ENCODE peak calls at places on chromosome 19, in seven cellular contexts. M is transverse colon, S is ovary, X is tibial nerve, V is stomach, Y is K562, G is upper lobe of left lung. A is an unnamed sample. For H3K27me3, the result is how much of the 10 kb centered on the place peaks cover.

GRCh38 chr19:55406869-55407624 is 541 bp downstream of the UBE2S start:
- DNase-seq in M (peak), G (peak), X (no peak), S (no peak), V (peak), Y (peak), A (no peak)

GRCh38 chr19:36605839-36606478 is 846 bp downstream of the ZNF382 start:
- DNase-seq in Y (no peak), G (no peak), V (no peak), X (no peak), M (no peak), S (no peak), A (no peak)

GRCh38 chr19:12885749-12886706 is 973 bp downstream of the KLF1 start:
- DNase-seq in Y (peak), V (no peak), X (no peak), S (no peak), G (no peak), M (no peak), A (no peak)

GRCh38 chr19:13692096-13692495 is 72.2 kb upstream of the MRI1 start:
- DNase-seq in X (no peak), S (no peak), M (no peak), G (no peak), V (no peak), Y (no peak), A (no peak)

GRCh38 chr19:57759096-57759495 is 10.4 kb upstream of the ZNF586 start:
- DNase-seq in X (no peak), V (no peak), Y (no peak), S (no peak), G (no peak), M (no peak), A (no peak)

GRCh38 chr19:52679598-52679997 is 41.4 kb upstream of the ZNF83 start:
- DNase-seq in V (no peak), M (no peak), Y (no peak), G (no peak), S (no peak), X (no peak), A (no peak)

GRCh38 chr19:23440791-23441190 is 45.5 kb upstream of the ZNF91 start:
- DNase-seq in V (no peak), M (no peak), G (no peak), S (no peak), X (no peak), Y (peak), A (no peak)

GRCh38 chr19:58387338-58388174 is 487 bp downstream of the RPS5 start:
- DNase-seq in V (no peak), S (no peak), M (no peak), Y (no peak), G (no peak), X (no peak), A (no peak)

GRCh38 chr19:58516964-58517833 is 2.4 kb downstream of the ZBTB45 start:
- DNase-seq in X (no peak), S (no peak), Y (no peak), G (no peak), M (no peak), V (no peak), A (no peak)

GRCh38 chr19:52286256-52286655 is 10.7 kb upstream of the ZNF480 start:
- DNase-seq in S (no peak), G (no peak), M (no peak), X (no peak), V (no peak), Y (no peak), A (no peak)

GRCh38 chr19:55452381-55453325 is 8.8 kb downstream of the ISOC2 start:
- DNase-seq in G (no peak), M (peak), Y (peak), X (peak), S (peak), V (peak), A (peak)

GRCh38 chr19:3266792-3267469 is 42.5 kb downstream of the CELF5 start:
- DNase-seq in Y (peak), V (no peak), M (no peak), S (no peak), X (no peak), G (no peak), A (no peak)

GRCh38 chr19:45939792-45940514 is 25.4 kb upstream of the NANOS2 start:
- DNase-seq in G (no peak), Y (no peak), X (no peak), M (no peak), S (no peak), V (no peak), A (no peak)

GRCh38 chr19:45935267-45935666 is 20.7 kb upstream of the NANOS2 start:
- DNase-seq in V (no peak), Y (no peak), G (no peak), M (no peak), S (no peak), X (no peak), A (no peak)

GRCh38 chr19:45934551-45935230 is 20.1 kb upstream of the NANOS2 start:
- DNase-seq in G (no peak), V (no peak), M (no peak), S (no peak), X (no peak), Y (peak), A (no peak)

GRCh38 chr19:45940515-45940805 is 25.9 kb upstream of the NANOS2 start:
- DNase-seq in Y (no peak), S (no peak), G (no peak), M (no peak), V (no peak), X (no peak), A (no peak)

DNA sequence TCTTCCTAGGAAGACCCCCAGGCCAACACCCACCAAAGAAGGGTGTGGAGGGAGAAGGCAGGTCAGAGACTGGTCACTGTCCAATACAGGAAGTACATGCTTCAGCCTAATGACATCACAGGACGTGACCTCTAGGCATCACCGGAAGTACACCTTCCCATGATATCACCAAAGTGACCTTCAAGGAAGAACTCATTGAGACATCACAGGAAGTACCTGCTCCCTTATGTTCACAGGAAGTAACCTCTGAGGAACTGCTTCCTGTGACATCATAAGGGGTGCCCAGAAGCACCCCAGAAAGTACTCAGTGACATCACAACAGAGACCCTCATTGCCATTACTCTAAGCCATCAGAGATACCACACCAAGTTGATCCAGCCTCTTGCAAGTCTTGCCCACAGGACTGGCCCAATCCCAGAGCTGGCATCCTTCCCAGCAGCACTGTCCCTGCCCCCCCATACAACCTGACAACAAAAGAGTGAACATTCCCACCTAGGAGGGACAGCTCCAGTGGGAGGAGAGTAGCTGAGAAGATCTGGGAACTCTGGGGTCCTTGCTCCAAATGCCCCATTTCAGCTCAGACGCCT is 24.2 kb upstream of the NANOS2 start:
- DNase-seq in M (no peak), G (no peak), Y (no peak), V (no peak), X (no peak), S (no peak), A (no peak)
- H3K27me3 ChIP-seq in M (half or more), G (under half), Y (under half), V (half or more), X (half or more), S (under half), A (under half)

DNA sequence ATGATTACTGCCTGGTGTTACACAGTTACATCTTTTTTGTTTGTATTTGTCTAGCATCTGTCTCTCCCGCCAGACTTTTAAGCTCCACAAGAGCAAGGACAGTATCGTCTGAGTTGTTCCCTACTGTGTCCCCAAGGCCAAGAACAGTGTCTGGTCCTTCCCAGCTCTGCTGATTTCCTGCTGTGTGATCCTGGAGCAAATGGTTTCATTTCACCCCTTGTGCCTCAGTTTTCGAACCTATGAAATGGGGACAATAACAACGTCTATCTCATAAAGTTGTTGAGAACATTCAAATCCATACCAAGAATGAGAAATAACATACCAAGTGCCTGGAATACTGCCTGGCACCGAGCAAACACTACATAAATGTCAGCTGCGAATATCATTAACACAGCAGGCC is 11.5 kb downstream of the XRCC1 start:
- DNase-seq in M (no peak), G (no peak), V (no peak), X (no peak), S (no peak), Y (no peak), A (no peak)
- TF ChIP-seq EP300 in M (no peak), G (no peak), V (no peak), X (no peak), S (no peak), Y (no peak), A (no peak)

GRCh38 chr19:47523473-47523872 is 8.6 kb upstream of the NAPA start:
- DNase-seq in X (no peak), Y (no peak), S (no peak), M (peak), G (no peak), V (no peak), A (no peak)

GRCh38 chr19:47518854-47519253 is 4.0 kb upstream of the NAPA start:
- DNase-seq in V (no peak), X (no peak), M (no peak), G (no peak), Y (no peak), S (no peak), A (no peak)

GRCh38 chr19:47520343-47520806 is 5.5 kb upstream of the NAPA start:
- DNase-seq in G (no peak), X (no peak), S (no peak), Y (peak), M (no peak), V (no peak), A (no peak)

GRCh38 chr19:47520839-47521238 is 6.0 kb upstream of the NAPA start:
- DNase-seq in V (no peak), G (no peak), Y (no peak), M (no peak), S (no peak), X (no peak), A (no peak)

GRCh38 chr19:47521473-47522180 is 6.8 kb upstream of the NAPA start:
- DNase-seq in Y (no peak), S (no peak), V (no peak), G (no peak), M (no peak), X (no peak), A (no peak)
- TF ChIP-seq POLR2A in Y (no peak), S (no peak), V (no peak), G (no peak), M (no peak), X (no peak), A (no peak)

DNA sequence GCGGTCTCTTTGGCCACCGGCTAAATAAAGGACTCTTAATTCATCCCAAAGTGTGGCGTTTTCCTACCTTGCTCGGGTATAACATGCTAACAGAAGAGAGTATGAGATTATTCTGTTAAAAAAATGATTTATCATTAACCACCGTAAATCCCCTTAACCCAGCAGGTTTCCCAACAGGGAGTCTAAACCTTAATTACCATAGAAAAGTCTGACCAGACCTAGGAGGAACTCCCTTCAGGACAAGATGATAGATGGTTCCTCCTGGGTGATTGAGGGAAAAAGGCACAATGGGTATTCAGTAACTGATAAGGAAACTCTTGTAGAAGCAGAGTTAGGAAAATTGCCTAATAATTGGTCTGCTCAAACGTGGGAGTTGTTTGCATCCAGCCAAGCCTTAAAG is 193.7 kb downstream of the ZNF737 start:
- DNase-seq in S (no peak), V (no peak), G (no peak), X (no peak), Y (no peak), M (no peak), A (no peak)
- H3K27me3 ChIP-seq in S (under half), V (under half), G (under half), X (under half), Y (under half), M (under half), A (under half)

DNA sequence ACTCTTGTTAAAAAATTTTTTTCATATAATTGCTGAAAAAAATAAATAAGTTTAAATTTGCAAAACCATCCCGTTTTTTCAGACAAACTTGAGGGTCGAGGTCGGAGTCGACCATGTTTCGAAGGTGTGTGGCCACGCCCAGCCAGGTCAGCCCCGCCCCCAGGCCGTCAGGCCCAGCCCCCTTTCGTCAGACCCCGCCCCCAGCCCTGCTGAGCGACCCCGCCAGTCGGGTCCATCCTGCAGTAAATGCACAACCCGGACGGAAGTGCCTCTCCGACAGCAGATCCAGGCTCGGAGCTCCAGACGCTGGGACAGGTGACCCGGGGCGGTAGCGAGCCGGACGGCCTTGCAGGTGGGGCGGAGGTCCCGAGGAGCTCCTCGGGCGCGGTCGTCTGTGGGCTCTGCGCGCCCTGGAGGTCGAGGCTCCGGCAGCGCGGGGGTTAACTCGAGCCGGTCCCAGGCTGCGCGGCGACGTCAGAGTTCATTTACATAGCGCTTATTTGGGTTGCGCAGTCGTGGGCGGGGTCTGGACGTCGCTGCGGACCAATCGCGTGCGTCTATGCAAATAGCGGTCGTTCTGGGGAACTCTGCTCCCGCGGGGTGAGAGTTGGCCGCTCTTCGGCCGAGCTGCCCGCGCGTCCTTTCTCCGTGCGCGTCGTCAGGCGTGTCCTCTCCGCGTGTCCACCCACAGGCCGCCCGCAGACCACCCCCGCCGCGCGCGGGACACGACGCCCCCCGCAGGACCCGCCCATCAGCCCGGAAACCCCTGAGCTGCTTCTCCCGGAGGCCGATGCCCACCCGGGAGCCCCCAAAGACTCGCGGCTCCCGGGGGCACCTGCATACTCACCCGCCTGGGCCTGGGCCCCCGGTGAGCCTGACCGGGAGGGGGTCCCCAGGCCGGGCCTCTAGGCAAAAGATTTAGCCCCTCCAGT is at the start of gene OCEL1:
- DNase-seq in S (peak), V (peak), X (peak), G (peak), Y (peak), M (peak), A (peak)
- TF ChIP-seq EP300 in S (peak), V (no peak), X (peak), G (no peak), Y (no peak), M (peak), A (no peak)

GRCh38 chr19:1804858-1805257 is 7.2 kb downstream of the ATP8B3 start:
- DNase-seq in M (no peak), Y (no peak), X (no peak), G (no peak), V (no peak), S (no peak), A (no peak)
- TF ChIP-seq POLR2A in M (no peak), Y (no peak), X (no peak), G (no peak), V (no peak), S (no peak), A (no peak)

DNA sequence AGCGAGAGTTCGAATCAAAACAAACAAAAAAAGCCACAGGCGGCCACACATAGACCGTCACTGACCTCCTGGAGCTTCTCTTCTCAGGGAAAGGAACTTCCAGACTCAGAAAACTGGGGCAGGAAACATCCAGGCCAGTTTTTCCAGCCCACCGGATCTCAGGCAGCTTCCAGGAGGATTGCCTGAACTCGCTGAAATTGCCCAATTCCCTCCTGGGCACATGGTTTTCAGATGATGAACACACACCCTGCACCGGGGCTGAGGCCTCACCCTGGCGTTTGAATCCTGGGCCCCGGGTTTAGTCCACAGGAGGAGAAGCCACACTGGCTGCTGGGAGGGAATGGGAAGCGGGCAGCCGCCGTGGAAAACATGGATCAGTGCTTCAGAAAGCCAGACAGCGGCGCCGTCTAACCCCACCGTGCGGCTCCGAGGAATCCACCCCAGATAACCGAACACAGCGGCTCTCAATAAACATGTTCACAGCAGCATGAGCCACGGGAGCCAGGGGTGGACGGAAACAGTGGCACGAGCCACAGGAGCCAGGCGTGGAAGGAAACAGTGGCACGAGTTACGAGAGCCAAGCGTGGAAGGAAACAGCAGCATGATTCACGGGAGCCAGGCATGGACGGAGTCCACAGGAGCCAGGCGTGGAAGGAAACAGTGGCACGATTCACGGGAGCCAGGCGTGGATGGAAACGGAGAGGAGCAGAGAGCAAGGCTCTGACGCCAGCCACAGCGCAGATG is 18.2 kb upstream of the PTBP1 start:
- DNase-seq in X (peak), G (peak), M (peak), S (no peak), Y (no peak), V (no peak), A (peak)
- H3K27me3 ChIP-seq in X (under half), G (under half), M (under half), S (under half), Y (under half), V (under half), A (under half)

GRCh38 chr19:4391701-4392543 is 8.4 kb downstream of the SH3GL1 start:
- DNase-seq in V (no peak), Y (no peak), M (no peak), S (peak), G (no peak), X (no peak), A (no peak)

GRCh38 chr19:4389511-4390016 is 10.8 kb downstream of the SH3GL1 start:
- DNase-seq in G (no peak), M (no peak), V (no peak), S (no peak), Y (no peak), X (no peak), A (no peak)

GRCh38 chr19:4389064-4389375 is 11.3 kb downstream of the SH3GL1 start:
- DNase-seq in M (no peak), G (no peak), S (no peak), X (no peak), Y (no peak), V (no peak), A (no peak)

GRCh38 chr19:4390017-4390861 is 10.1 kb downstream of the SH3GL1 start:
- DNase-seq in S (peak), M (peak), X (no peak), V (no peak), G (peak), Y (no peak), A (no peak)

GRCh38 chr19:4390862-4391693 is 9.3 kb downstream of the SH3GL1 start:
- DNase-seq in G (no peak), S (no peak), Y (no peak), X (no peak), V (no peak), M (no peak), A (no peak)
- TF ChIP-seq EP300 in G (no peak), S (no peak), Y (no peak), X (no peak), V (no peak), M (no peak), A (no peak)

GRCh38 chr19:18281082-18282020 is at the start of gene JUND:
- DNase-seq in X (peak), V (peak), Y (peak), G (peak), M (peak), S (peak), A (peak)

GRCh38 chr19:18280247-18281081 is 958 bp downstream of the JUND start:
- DNase-seq in X (peak), S (peak), V (peak), M (peak), Y (peak), G (peak), A (peak)

GRCh38 chr19:18283338-18283737 is 1.9 kb upstream of the JUND start:
- DNase-seq in V (no peak), S (no peak), G (no peak), Y (no peak), M (no peak), X (no peak), A (no peak)

GRCh38 chr19:18282788-18283141 is 1.3 kb upstream of the JUND start:
- DNase-seq in V (no peak), S (no peak), M (peak), X (no peak), Y (no peak), G (no peak), A (no peak)

GRCh38 chr19:18282021-18282787 is 782 bp upstream of the JUND start:
- DNase-seq in Y (no peak), V (no peak), M (no peak), G (peak), S (peak), X (no peak), A (no peak)
- TF ChIP-seq POLR2A in Y (peak), V (no peak), M (peak), G (no peak), S (peak), X (no peak), A (peak)

DNA sequence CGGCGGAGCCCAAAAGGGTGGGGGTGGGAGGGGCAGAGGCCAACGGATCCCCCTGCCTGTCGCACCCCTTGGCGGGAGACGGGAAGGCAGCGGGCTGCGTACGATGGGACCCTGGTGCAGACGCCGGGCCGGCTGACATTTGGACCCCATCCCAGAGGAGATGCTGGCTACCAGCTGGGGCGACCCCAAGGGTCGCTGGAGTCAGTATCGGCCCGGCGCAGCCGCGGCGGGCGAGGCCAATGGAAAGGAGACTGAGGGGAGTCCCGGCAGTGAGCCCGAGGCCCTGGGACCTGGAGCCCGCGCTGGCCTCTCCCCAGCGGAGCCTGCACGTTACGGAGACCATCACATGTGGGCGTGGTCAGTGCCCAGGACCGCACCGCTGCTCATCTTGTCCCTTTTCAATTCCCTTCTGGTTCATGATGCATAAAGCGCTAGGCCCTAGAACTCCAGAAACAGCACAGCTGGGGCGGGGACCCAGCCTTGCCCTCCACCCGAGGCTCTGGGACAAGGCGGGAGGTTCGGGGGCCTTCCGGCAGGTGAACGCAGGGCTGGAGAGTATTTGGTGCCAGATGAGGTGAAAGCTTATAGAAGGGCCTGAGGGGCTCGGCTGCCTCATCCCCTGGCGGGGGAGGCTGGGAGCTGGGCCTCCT is 8.0 kb downstream of the C19orf25 start:
- DNase-seq in M (no peak), X (no peak), Y (no peak), S (no peak), V (no peak), G (no peak), A (no peak)
- H3K27me3 ChIP-seq in M (half or more), X (half or more), Y (under half), S (under half), V (half or more), G (half or more), A (half or more)